ENCODE peak calls at places on chromosome 14, in five cellular contexts. R is GM12878; Q is cardiac muscle cell; O is astrocyte; L is CD4-positive, alpha-beta memory T cell. V is an unnamed sample.

GRCh38 chr14:77305696-77306095 is 15.0 kb downstream of the POMT2 start:
- DNase-seq in L (no peak), Q (no peak), O (no peak), R (no peak), V (peak)

GRCh38 chr14:92475451-92476187 is 38.0 kb upstream of the RIN3 start:
- DNase-seq in R (no peak), L (no peak), Q (no peak), O (peak), V (no peak)

GRCh38 chr14:95533391-95533821 is 1.4 kb upstream of the GLRX5 start:
- DNase-seq in R (no peak), L (no peak), Q (no peak), O (peak), V (no peak)

GRCh38 chr14:82045339-82045738 is 511.7 kb upstream of the SEL1L start:
- DNase-seq in R (no peak), Q (no peak), L (no peak), O (no peak), V (no peak)

GRCh38 chr14:73741386-73741875 is 27.2 kb upstream of the PNMA1 start:
- DNase-seq in R (no peak), O (peak), Q (no peak), L (peak), V (peak)

GRCh38 chr14:25381498-25381897 is 331.6 kb upstream of the STXBP6 start:
- DNase-seq in R (no peak), O (no peak), L (no peak), Q (no peak), V (no peak)

GRCh38 chr14:105322791-105323556 is 8.4 kb downstream of the PACS2 start:
- DNase-seq in R (no peak), L (no peak), O (no peak), Q (no peak), V (no peak)

GRCh38 chr14:99727096-99727870 is 43.2 kb downstream of the CYP46A1 start:
- DNase-seq in Q (no peak), L (no peak), O (no peak), R (no peak), V (no peak)

GRCh38 chr14:68518910-68519686 is 273.8 kb downstream of the ZFP36L1 start:
- DNase-seq in Q (no peak), R (no peak), L (no peak), O (no peak), V (no peak)

GRCh38 chr14:94180655-94181271 is 6.6 kb downstream of the PPP4R4 start:
- DNase-seq in Q (peak), R (peak), L (peak), O (peak), V (no peak)

GRCh38 chr14:106087855-106088254 is 561.5 kb downstream of the TMEM121 start:
- DNase-seq in O (no peak), R (no peak), L (no peak), Q (no peak), V (no peak)

GRCh38 chr14:94769413-94770250 is at the start of gene GSC:
- DNase-seq in R (no peak), L (no peak), Q (peak), O (peak), V (no peak)

GRCh38 chr14:65144170-65144569 is 41.9 kb upstream of the MAX start:
- DNase-seq in Q (no peak), O (no peak), R (no peak), L (no peak), V (no peak)

GRCh38 chr14:79585845-79586244 is 625.5 kb downstream of the DIO2 start:
- DNase-seq in L (no peak), Q (no peak), R (no peak), O (peak), V (no peak)

GRCh38 chr14:72883963-72884362 is 9.9 kb downstream of the DPF3 start:
- DNase-seq in Q (no peak), O (peak), L (no peak), R (peak), V (no peak)

GRCh38 chr14:22226381-22226780 is 362.6 kb downstream of the DAD1 start:
- DNase-seq in L (peak), Q (no peak), R (no peak), O (no peak), V (no peak)

GRCh38 chr14:78446807-78447206 is 276.6 kb downstream of the NRXN3 start:
- DNase-seq in O (no peak), R (no peak), L (no peak), Q (peak), V (no peak)

DNA sequence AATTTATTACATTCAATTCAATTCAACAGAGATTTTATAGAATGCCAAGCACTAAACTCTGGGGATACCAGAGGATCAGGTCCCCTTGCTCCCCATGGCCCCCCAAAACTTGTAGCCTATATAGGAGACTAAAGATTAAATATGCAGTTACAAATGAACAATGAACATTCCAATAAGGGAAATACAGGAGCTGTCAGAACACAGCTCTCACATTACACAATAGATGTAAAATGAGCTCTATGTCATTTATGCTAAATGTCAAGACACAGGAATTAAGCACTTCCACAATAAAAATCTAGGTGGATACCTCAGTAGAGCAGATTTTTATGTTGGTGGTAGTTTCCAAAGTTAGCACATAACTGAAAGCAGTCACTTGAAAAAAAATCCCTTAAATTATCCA is 104.7 kb upstream of the EGLN3 start:
- DNase-seq in Q (no peak), O (no peak), L (no peak), R (no peak), V (no peak)
- H3K27ac ChIP-seq in Q (no peak), O (no peak), L (no peak), R (no peak), V (no peak)

GRCh38 chr14:75422169-75422568 is 5.7 kb upstream of the JDP2 start:
- DNase-seq in O (peak), Q (no peak), L (no peak), R (no peak), V (no peak)

GRCh38 chr14:75417674-75418073 is 10.1 kb upstream of the JDP2 start:
- DNase-seq in L (no peak), Q (no peak), O (peak), R (no peak), V (no peak)

GRCh38 chr14:75424496-75424895 is 3.3 kb upstream of the JDP2 start:
- DNase-seq in O (no peak), Q (no peak), R (no peak), L (no peak), V (no peak)

DNA sequence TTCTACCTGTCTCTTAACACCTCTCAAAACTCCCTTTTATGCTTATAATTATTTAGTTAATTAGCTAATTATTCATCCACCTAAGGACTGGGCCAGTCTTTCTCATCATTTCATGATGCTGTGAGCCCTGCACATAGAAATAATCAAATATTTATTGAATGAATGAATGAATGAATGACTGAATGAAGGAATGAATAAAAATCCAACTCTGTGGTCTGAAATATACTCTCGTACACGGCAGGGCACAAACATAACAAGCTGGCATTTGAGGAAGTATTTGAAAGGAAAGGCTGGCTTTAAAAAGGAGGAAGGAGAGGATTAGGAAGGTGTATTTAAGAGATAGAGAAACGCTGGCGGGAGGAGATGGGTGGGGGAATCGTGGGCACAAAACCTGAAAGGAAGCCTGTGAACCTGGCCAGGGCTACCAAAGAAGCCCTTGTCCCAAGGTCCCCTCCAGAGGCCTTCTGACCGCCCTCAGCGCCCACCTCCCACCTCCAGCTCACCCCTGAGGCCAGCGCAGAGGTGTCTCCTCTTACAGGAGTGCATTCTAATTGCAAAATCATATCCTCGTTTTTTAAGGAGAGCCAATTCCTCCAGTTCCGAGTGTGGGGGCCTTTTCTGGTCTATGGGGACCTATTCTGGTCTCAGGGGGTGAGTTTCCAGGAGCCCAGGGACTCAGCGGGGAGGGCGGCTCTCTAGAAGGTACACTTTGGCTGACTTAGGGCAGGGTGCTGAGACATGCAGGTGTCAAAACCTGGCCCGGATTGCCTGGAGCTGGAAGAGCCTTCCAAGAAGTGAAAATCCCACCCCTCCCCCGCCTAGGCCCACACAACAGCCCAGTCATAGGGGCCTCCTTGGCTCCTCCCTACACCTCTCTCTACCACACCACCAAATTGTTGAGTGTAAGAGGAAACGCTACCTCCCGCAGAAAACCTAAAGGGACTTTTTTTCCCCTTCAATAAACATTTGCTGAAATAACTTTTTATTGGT is 8.7 kb upstream of the JDP2 start:
- DNase-seq in L (no peak), O (no peak), Q (peak), R (peak), V (no peak)
- H3K27ac ChIP-seq in L (no peak), O (no peak), Q (no peak), R (peak), V (no peak)

GRCh38 chr14:103705524-103706284 is 9.5 kb downstream of the XRCC3 start:
- DNase-seq in R (no peak), L (no peak), Q (no peak), O (no peak), V (no peak)
- H3K27ac ChIP-seq in R (no peak), L (no peak), Q (peak), O (no peak), V (no peak)

GRCh38 chr14:56094063-56094462 is 24.1 kb upstream of the PELI2 start:
- DNase-seq in O (no peak), L (no peak), R (no peak), Q (no peak), V (no peak)
- H3K27ac ChIP-seq in O (no peak), L (no peak), R (no peak), Q (no peak), V (no peak)

GRCh38 chr14:61712137-61712536 is 16.8 kb downstream of the HIF1A start:
- DNase-seq in L (no peak), O (no peak), R (no peak), Q (no peak), V (no peak)

GRCh38 chr14:61718039-61718438 is 22.7 kb downstream of the HIF1A start:
- DNase-seq in L (no peak), O (no peak), R (no peak), Q (no peak), V (no peak)

GRCh38 chr14:61710853-61711817 is 15.8 kb downstream of the HIF1A start:
- DNase-seq in R (no peak), Q (no peak), L (no peak), O (no peak), V (no peak)

GRCh38 chr14:61716956-61717355 is 21.6 kb downstream of the HIF1A start:
- DNase-seq in R (no peak), O (no peak), L (no peak), Q (no peak), V (no peak)

DNA sequence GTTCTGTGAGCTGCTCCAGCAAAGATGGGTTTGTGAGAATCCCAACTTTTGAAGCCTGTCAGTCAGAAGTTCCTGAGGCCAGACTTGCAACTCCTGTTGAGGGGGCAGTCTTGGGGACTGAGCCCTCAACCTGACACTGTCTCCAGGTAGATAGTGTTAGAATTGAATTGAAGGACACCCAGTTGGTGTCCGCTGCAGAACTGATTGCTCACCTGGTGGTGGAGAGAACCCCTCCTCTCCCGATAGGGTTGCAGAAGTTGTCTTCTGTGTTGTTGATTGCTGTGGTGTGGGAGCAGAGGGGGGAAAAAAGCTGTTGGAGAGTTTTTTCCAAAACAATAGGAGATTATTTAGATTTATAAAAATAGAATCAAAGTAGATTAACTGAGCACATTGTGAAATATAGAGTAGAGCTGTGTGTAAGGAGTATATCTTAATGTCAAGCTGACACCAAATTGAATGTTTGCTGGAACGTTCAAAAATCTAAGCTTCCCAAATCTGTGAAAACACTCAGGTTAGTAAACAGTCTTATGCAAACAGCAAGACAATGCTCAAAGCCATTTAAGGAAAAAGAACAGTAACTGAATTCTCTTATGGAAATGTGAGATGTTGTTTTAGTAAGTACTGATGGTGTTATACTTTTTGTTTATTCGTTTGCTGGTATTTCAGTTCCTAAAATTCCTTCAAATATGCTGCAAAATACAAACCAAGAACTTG is 18.6 kb downstream of the HIF1A start:
- DNase-seq in O (no peak), Q (no peak), L (no peak), R (no peak), V (no peak)
- H3K27ac ChIP-seq in O (no peak), Q (peak), L (no peak), R (no peak), V (no peak)

DNA sequence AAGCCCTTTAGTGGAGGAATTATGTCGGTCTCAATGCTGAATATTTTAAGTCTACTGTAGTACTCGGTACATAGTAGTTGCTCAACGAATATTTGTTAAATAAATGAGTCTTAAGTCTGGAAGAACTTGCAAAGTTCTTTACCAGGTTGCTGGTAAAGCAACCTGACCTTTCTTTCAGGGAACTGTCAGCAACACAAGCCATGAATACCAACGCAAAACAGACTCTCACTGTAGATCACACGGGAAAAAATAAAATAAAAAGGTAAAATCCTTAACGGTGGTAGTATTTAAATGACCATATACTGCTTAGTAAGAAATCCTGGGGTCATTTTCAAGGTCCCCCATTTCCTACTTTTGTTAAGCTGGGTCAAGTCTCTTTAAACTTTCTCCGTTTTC is 447 bp upstream of the NUBPL start:
- DNase-seq in Q (peak), R (no peak), L (no peak), O (no peak), V (no peak)
- H3K27ac ChIP-seq in Q (peak), R (no peak), L (peak), O (peak), V (peak)

V was measured in substantia nigra.